ENCODE peak calls at places on chromosomes 3 and 15, in nine cellular contexts. W, Z, O, C, X, D, V, B and A are unnamed samples.
A peak's percentile ranks its signal among the peaks of the same experiment; 100 is the strongest.

GRCh38 chr3:193055352-193055751 is 137.7 kb upstream of the MB21D2 start:
- DNase-seq in X (no peak), W (no peak), Z (no peak), B (no peak), V (no peak), D (no peak), C (no peak), O (no peak), A (no peak)

GRCh38 chr3:53554559-53555511 is 60.4 kb downstream of the CACNA1D start:
- DNase-seq in W (no peak), Z (no peak), B (no peak), C (no peak), V (no peak), D (no peak), O (no peak), X (no peak), A (no peak)

GRCh38 chr3:149934524-149934923 is 36.2 kb downstream of the PFN2 start:
- DNase-seq in V (no peak), X (peak; percentile 30), Z (no peak), B (no peak), W (no peak), C (no peak), O (no peak), D (no peak), A (no peak)

GRCh38 chr3:156685198-156685597 is 10.8 kb downstream of the TIPARP start:
- DNase-seq in D (no peak), B (no peak), C (no peak), O (no peak), Z (no peak), X (no peak), V (no peak), W (no peak), A (no peak)

GRCh38 chr3:184168363-184169120 is 6.1 kb upstream of the AP2M1 start:
- DNase-seq in B (no peak), Z (no peak), V (no peak), D (no peak), O (no peak), X (peak; percentile 32), C (no peak), W (no peak), A (no peak)

GRCh38 chr3:46293991-46294833 is 52.0 kb downstream of the CCR3 start:
- DNase-seq in V (no peak), Z (no peak), W (no peak), C (no peak), B (no peak), O (no peak), X (no peak), D (no peak), A (no peak)

GRCh38 chr3:52845157-52845556 is 10.3 kb upstream of the MUSTN1 start:
- DNase-seq in Z (no peak), W (no peak), C (peak; percentile 85), V (no peak), B (no peak), X (peak; percentile 71), O (peak; percentile 22), D (no peak), A (no peak)

GRCh38 chr3:186996356-186996755 is 66.0 kb downstream of the ST6GAL1 start:
- DNase-seq in Z (no peak), X (no peak), W (no peak), C (no peak), D (no peak), O (no peak), B (no peak), V (no peak), A (no peak)

GRCh38 chr3:66442254-66443249 is 58.3 kb downstream of the LRIG1 start:
- DNase-seq in Z (peak; percentile 94), X (peak; percentile 85), O (peak; percentile 18), C (no peak), B (no peak), W (no peak), D (peak; percentile 82), V (no peak), A (no peak)
- H3K4me3 ChIP-seq in Z (peak overlapping the region; percentile 44), X (peak overlapping the region; percentile 15), O (no peak overlapping the region), C (no peak overlapping the region), B (no peak overlapping the region), W (no peak overlapping the region), D (no peak overlapping the region), V (no peak overlapping the region), A (no peak overlapping the region)

GRCh38 chr3:42115223-42115622 is 24.1 kb downstream of the TRAK1 start:
- DNase-seq in Z (no peak), O (no peak), V (no peak), C (no peak), W (no peak), D (no peak), X (peak; percentile 51), B (no peak), A (no peak)

GRCh38 chr3:42115946-42116345 is 24.8 kb downstream of the TRAK1 start:
- DNase-seq in B (no peak), O (no peak), V (no peak), C (no peak), D (no peak), Z (no peak), W (no peak), X (no peak), A (no peak)

GRCh38 chr3:42116466-42116865 is 25.3 kb downstream of the TRAK1 start:
- DNase-seq in O (no peak), Z (no peak), D (no peak), W (no peak), V (no peak), C (no peak), X (no peak), B (no peak), A (no peak)

GRCh38 chr3:42118762-42119361 is 27.7 kb downstream of the TRAK1 start:
- DNase-seq in B (peak; percentile 72), X (no peak), O (peak; percentile 79), C (no peak), W (peak; percentile 47), V (peak; percentile 80), D (no peak), Z (peak; percentile 80), A (no peak)

DNA sequence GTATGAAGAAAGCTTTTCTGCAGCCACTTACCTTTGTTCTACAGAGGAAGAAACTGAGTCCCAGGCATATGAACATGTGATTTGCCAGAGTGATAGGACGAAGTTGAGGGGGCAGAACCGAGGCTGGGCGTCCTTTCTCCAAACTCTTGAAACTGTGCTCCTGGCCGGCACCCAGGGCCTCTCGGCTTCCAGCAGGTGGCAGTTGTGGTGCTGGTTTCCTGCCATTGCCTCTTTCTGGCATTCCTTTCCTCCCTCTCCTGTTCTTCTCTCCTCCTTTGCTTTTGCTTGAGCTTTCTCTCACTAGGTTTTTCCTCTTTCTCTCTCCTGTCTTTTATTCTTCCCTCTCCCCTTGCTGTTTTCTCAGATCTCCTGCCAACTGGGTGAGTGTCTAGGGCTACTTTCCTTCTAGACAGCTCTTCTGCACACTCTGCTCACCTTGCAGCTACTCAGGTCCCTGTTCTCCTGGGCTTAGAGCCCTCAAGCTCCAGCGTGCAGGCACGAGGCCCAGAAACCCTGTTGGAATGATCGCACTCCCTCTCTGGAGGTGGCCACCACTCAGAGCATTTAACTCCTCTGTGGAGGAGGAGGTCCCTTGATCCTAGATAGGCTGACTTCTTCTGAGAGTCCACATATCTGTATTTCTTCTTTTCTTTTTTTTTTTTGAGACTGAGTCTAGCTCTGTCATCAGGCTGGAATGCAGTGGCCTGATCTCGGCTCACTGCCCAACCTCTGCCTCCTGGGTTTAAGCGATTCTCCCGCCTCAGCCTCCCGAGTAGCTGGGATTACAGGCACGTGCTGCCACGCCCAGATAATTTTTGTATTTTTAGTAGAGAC is 26.2 kb downstream of the TRAK1 start:
- DNase-seq in W (peak; percentile 33), O (peak; percentile 71), B (peak; percentile 28), X (peak; percentile 63), D (peak; percentile 57), V (peak; percentile 39), Z (peak; percentile 79), C (peak; percentile 86), A (no peak)
- H3K4me1 ChIP-seq in W (peaks cover 41% of the 10 kb centered on the region), O (peaks cover 39% of the 10 kb centered on the region), B (peaks cover 15% of the 10 kb centered on the region), X (peaks cover 27% of the 10 kb centered on the region), D (peaks cover 2% of the 10 kb centered on the region), V (peaks cover 8% of the 10 kb centered on the region), Z (peaks cover 3% of the 10 kb centered on the region), C (no peaks in the 10 kb centered on the region), A (no peaks in the 10 kb centered on the region)

GRCh38 chr15:67373266-67373665 is 118.7 kb downstream of the IQCH start:
- DNase-seq in W (no peak), X (no peak), Z (no peak), B (no peak), C (no peak), D (no peak), V (no peak), O (no peak), A (no peak)

GRCh38 chr15:67370206-67370954 is 115.8 kb downstream of the IQCH start:
- DNase-seq in X (no peak), Z (no peak), O (no peak), C (no peak), D (no peak), V (no peak), B (no peak), W (no peak), A (no peak)

GRCh38 chr15:67366904-67367303 is 112.3 kb downstream of the IQCH start:
- DNase-seq in W (no peak), B (no peak), X (no peak), C (peak; percentile 33), Z (no peak), V (no peak), O (no peak), D (no peak), A (no peak)

GRCh38 chr15:67372563-67372962 is 118.0 kb downstream of the IQCH start:
- DNase-seq in W (no peak), D (no peak), O (no peak), C (no peak), X (no peak), V (no peak), Z (no peak), B (no peak), A (no peak)

DNA sequence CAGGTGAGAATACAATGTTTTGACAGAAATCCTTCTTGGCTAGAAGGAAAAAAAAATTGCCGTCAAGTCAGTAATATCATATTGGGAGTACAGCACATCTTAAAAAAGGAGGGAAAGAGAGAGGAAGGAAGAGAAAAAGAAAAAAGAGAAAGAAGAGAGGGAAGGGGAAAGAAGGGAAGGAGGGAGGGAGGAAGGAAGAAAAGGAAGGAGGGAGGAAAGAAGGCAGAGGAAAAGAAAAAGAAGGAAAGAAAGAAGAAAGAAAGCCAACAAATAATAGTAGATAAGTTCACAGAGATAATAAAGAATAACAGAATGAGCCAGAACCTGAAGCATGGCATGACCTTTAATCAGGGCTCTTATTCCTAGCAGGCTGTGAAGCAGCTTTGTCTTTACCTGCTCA is 114.8 kb downstream of the IQCH start:
- DNase-seq in X (no peak), B (no peak), W (no peak), C (no peak), D (no peak), O (no peak), Z (no peak), V (no peak), A (no peak)
- H3K4me3 ChIP-seq in X (no peak overlapping the region), B (no peak overlapping the region), W (no peak overlapping the region), C (no peak overlapping the region), D (no peak overlapping the region), O (no peak overlapping the region), Z (no peak overlapping the region), V (no peak overlapping the region), A (no peak overlapping the region)

DNA sequence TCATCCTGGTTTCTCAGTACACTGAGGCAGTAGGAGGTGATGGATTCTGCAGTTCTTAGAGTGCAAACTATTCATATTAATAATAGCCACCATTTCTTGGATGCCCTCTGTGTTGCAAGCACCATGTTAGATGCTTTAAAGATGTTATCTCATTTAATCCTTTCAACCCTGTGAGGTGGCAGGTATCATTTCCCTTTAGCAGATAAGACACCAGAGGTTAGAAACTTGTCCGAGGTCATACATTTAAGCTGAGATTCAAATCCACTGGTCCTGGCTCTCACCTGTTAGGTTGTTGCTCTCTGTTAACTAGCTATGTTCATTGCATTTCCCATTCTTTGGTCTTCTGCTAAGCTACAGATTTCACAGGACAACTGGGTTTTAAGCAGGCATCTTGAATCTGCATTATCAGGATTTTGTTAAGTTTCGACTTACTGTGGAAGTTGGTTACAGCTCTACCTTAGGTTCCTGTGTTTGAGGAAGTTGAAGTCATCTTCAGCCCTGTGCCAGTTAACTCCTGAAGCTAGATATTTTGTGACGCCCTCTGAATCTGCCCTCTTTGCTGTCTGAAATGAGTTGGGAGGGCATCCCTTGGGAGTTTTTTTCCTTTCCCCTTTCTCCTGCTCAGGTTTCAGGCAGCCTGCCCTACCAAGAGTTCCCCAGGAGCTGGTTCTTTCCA is 6.4 kb downstream of the PDE8A start:
- DNase-seq in X (no peak), C (no peak), D (no peak), V (no peak), O (no peak), B (no peak), Z (no peak), W (no peak), A (no peak)
- H3K4me1 ChIP-seq in X (peaks cover 30% of the 10 kb centered on the region), C (no peaks in the 10 kb centered on the region), D (peaks cover 8% of the 10 kb centered on the region), V (peaks cover 14% of the 10 kb centered on the region), O (peaks cover 11% of the 10 kb centered on the region), B (peaks cover 80% of the 10 kb centered on the region), Z (peaks cover 11% of the 10 kb centered on the region), W (peaks cover 30% of the 10 kb centered on the region), A (peaks cover 36% of the 10 kb centered on the region)